ENCODE peak calls at places on chromosomes 11 and 22, in five cellular contexts. A is IMR-90, P is K562, R is Karpas-422, I is NT2/D1. O is an unnamed sample. For H3K4me1, the result is how much of the 10 kb centered on the place peaks cover.

GRCh38 chr22:41009222-41009948 is 58.2 kb downstream of the RBX1 start:
- DNase-seq in A (peak), P (no peak), R (no peak), I (no peak), O (peak)

GRCh38 chr11:69014936-69015549 is 2.0 kb upstream of the MRGPRF start:
- DNase-seq in A (no peak), P (no peak), R (no peak), I (no peak), O (no peak)

GRCh38 chr22:17562906-17563870 is at the start of gene SLC25A18:
- DNase-seq in A (no peak), P (peak), R (no peak), I (no peak), O (no peak)

GRCh38 chr11:118620529-118621070 is 13.2 kb downstream of the PHLDB1 start:
- DNase-seq in A (no peak), P (peak), R (no peak), I (no peak), O (no peak)

GRCh38 chr11:44727373-44728084 is 767 bp downstream of the TSPAN18 start:
- DNase-seq in A (peak), P (peak), R (peak), I (peak), O (peak)

GRCh38 chr11:114293201-114293711 is 2.9 kb upstream of the NNMT start:
- DNase-seq in A (no peak), P (no peak), R (no peak), I (no peak), O (no peak)

GRCh38 chr11:6362185-6362867 is 27.9 kb upstream of the SMPD1 start:
- DNase-seq in A (no peak), P (no peak), R (no peak), I (no peak), O (no peak)

GRCh38 chr11:94790771-94791180 is 22.6 kb downstream of the AMOTL1 start:
- DNase-seq in A (peak), P (no peak), R (no peak), I (no peak), O (no peak)

GRCh38 chr11:12430912-12431311 is 53.5 kb downstream of the PARVA start:
- DNase-seq in A (peak), P (no peak), R (no peak), I (no peak), O (peak)

GRCh38 chr22:46977656-46978343 is 215.3 kb downstream of the TBC1D22A start:
- DNase-seq in A (no peak), P (no peak), R (no peak), I (no peak), O (no peak)

GRCh38 chr11:102730036-102730815 is 5.5 kb upstream of the MMP8 start:
- DNase-seq in A (peak), P (no peak), R (no peak), I (no peak), O (peak)

GRCh38 chr11:113376156-113376555 is 11.4 kb upstream of the ANKK1 start:
- DNase-seq in A (peak), P (no peak), R (peak), I (no peak), O (peak)

GRCh38 chr11:133930767-133931448 is 25.9 kb downstream of the IGSF9B start:
- DNase-seq in A (no peak), P (peak), R (no peak), I (no peak), O (no peak)

GRCh38 chr22:45159652-45160462 is 3.9 kb upstream of the NUP50 start:
- DNase-seq in A (peak), P (peak), R (no peak), I (no peak), O (peak)

GRCh38 chr22:31106001-31106571 is 1.3 kb downstream of the SELENOM start:
- DNase-seq in A (no peak), P (no peak), R (no peak), I (no peak), O (no peak)

GRCh38 chr22:37880668-37881440 is 25.2 kb upstream of the MICALL1 start:
- DNase-seq in A (peak), P (no peak), R (no peak), I (no peak), O (peak)

GRCh38 chr11:90493379-90493778 is 270.5 kb upstream of the CHORDC1 start:
- DNase-seq in A (no peak), P (no peak), R (no peak), I (no peak), O (no peak)

DNA sequence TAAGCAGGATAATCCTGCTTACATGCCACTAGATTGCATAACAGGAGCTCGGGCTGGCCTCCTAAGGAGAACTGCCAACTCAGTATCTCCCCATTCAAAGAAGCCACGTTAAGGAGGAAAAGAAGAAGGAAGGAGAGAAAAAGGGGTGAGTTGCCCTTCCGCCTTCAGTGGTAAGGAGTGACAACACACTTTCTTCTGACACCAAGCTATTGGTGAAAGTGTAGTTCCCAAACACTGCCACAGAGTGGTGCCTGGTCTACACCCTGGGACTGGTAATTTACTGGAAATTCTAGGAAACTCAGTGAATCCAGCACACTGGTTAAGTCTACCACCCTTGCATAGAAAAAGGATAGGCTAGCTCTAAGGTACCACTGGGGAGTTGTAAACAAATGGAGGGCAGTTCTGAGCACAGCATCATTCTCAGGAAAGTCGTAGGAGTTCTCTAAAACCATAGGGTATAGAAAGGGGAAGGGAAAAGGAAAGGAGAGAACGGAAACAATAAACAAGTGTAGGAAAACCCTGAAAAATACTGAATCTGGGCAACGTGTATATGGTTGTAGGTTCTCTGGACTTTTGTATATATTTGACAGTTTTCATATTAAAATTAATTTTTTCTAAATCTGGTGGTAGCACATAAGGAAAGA is 58.2 kb downstream of the RRAS2 start:
- DNase-seq in A (peak), P (peak), R (peak), I (peak), O (peak)
- H3K9ac ChIP-seq in A (no peak), P (no peak), R (no peak), I (no peak), O (peak)

GRCh38 chr11:74844072-74844471 is 95.4 kb downstream of the RNF169 start:
- DNase-seq in A (no peak), P (no peak), R (no peak), I (no peak), O (no peak)

GRCh38 chr11:74846770-74847169 is 98.1 kb downstream of the RNF169 start:
- DNase-seq in A (no peak), P (no peak), R (no peak), I (no peak), O (no peak)

GRCh38 chr11:74845978-74846517 is 97.4 kb downstream of the RNF169 start:
- DNase-seq in A (no peak), P (no peak), R (no peak), I (no peak), O (no peak)

GRCh38 chr11:74842967-74843366 is 94.3 kb downstream of the RNF169 start:
- DNase-seq in A (no peak), P (no peak), R (no peak), I (no peak), O (no peak)

GRCh38 chr11:74844865-74845264 is 96.2 kb downstream of the RNF169 start:
- DNase-seq in A (no peak), P (no peak), R (no peak), I (no peak), O (no peak)
- H3K4me1 ChIP-seq in A (under half), P (under half), R (under half), I (under half), O (under half)

DNA sequence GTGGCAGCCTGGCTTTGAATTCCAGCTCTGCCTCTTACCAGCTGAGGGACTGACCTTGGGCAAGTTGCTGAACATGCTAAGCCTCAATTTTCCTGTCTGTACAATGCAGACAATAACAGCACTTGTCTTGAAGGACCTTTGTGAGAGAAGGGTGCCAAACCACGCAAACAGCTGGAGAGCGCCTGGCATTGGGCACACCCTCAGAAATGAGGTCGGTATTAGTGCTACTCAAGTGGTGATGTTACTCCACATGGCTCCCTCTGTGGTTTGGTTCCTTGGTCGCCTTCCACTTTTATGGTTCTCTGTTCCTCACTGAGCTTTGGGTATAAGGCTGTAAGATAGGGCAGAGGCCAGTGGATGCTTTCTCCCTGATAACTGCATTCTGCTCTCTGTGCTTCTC is 8.2 kb downstream of the UBASH3B start:
- DNase-seq in A (no peak), P (no peak), R (no peak), I (no peak), O (peak)
- H3K9ac ChIP-seq in A (no peak), P (no peak), R (no peak), I (no peak), O (no peak)

DNA sequence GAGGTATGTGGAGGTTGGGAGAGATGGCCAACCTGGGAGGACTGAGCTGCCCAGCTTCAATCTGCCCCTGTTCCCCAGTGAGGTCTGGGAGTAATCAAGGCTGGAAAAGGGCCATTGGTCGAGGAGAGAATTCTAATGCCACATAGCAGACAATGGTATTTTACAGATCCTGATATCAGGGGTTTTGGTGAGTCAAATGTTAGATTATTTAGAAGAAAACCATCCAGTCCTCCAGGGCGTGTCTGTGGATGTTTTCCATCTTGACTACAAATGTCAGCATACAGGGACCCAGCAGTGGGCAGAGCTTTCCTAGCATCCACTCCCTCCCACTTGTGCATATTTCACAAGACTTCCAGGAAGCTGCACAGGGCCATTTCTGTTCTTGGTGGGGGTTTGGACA is 107.9 kb downstream of the SCN3B start:
- DNase-seq in A (peak), P (no peak), R (no peak), I (no peak), O (peak)
- H3K4me1 ChIP-seq in A (under half), P (under half), R (half or more), I (under half), O (under half)

DNA sequence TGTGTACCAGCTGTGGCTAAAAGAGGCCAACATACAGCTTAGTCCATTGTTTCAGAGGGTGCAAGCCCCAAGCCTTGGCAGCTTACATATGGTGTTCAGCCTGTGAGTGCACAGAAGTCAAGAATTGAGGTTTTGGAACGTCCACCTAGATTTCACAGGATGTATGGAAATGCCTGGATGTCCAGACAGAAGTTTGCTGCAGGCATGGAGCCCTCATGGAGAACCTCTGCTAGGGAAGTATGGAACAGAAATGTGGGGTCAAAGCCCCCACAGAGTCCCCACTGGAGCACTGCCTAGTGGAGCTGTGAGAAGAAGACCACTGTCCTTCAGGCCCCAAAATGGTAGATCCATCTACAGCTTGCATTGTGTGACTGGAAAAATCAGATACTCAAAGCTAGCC is 42.2 kb upstream of the PTH start:
- DNase-seq in A (no peak), P (no peak), R (no peak), I (no peak), O (no peak)
- H3K9ac ChIP-seq in A (no peak), P (no peak), R (no peak), I (no peak), O (no peak)

DNA sequence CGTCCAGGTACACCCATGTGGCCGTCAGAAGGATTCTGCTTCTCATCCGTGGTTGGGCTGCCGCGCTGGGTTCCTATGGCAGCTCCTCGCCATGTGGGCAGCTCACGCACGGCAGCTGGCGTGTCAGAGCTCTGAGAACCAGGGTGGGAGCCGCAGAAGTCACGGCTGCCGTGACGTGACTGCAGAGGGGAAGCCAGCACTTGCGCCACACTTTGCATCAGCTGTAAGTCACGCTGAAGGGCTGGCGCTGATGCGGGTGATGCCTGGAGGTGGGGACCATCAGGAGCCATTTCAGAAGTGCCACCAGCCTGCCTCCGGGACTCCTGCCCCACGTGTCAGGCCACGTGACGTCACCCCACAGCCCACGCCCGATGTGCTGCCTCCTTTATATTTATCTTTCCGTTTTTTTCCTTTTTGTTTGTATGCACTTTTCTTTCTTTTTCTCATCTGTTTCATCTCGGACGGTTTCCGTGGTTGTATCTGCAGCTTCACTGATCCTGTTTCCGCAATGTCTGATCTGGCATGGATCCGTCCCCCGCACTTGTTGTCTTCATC is 133.2 kb downstream of the IGLL1 start:
- DNase-seq in A (no peak), P (no peak), R (no peak), I (no peak), O (no peak)
- H3K4me1 ChIP-seq in A (under half), P (under half), R (under half), I (under half), O (under half)

GRCh38 chr11:117096140-117096972 is 1.9 kb downstream of the SIK3 start:
- DNase-seq in A (no peak), P (peak), R (peak), I (no peak), O (peak)

GRCh38 chr11:117098269-117099231 is at the start of gene SIK3:
- DNase-seq in A (peak), P (peak), R (peak), I (peak), O (peak)

GRCh38 chr11:117097567-117098268 is 510 bp downstream of the SIK3 start:
- DNase-seq in A (no peak), P (peak), R (peak), I (no peak), O (peak)

GRCh38 chr11:117095301-117096139 is 2.7 kb downstream of the SIK3 start:
- DNase-seq in A (peak), P (peak), R (no peak), I (no peak), O (peak)

DNA sequence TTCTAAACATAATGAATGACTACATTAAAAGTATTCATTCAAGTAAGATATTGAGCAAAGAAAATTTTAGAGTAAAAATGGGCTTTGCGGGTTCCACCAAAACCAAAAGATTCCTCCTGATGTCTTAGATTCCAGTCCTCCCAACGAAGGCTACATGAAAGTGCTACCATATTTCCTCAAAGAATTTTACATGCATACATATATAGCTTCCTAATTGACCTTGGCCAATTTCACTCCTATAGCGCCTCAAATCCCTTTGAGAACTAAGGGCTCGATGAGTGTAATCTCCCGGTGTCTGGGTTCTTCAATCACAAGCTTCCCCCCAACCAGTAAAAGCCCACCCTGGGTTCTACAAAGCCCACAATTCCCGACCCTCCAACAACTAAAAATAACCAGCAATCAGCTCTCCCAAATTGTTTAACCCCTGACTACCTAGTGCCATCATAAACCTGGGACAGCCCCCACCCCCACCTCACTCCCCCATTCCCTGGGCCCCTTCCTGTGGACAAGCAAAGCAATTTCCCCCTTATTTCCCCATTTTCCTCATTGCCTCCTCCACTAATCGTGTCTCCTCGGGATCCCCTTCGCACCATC is 1.2 kb downstream of the SIK3 start:
- DNase-seq in A (no peak), P (no peak), R (no peak), I (no peak), O (peak)
- H3K9ac ChIP-seq in A (peak), P (peak), R (peak), I (peak), O (peak)

GRCh38 chr11:116928102-116928777 is 90.8 kb upstream of the APOA1 start:
- DNase-seq in A (no peak), P (no peak), R (peak), I (no peak), O (peak)
- H3K4me1 ChIP-seq in A (under half), P (under half), R (under half), I (under half), O (under half)

DNA sequence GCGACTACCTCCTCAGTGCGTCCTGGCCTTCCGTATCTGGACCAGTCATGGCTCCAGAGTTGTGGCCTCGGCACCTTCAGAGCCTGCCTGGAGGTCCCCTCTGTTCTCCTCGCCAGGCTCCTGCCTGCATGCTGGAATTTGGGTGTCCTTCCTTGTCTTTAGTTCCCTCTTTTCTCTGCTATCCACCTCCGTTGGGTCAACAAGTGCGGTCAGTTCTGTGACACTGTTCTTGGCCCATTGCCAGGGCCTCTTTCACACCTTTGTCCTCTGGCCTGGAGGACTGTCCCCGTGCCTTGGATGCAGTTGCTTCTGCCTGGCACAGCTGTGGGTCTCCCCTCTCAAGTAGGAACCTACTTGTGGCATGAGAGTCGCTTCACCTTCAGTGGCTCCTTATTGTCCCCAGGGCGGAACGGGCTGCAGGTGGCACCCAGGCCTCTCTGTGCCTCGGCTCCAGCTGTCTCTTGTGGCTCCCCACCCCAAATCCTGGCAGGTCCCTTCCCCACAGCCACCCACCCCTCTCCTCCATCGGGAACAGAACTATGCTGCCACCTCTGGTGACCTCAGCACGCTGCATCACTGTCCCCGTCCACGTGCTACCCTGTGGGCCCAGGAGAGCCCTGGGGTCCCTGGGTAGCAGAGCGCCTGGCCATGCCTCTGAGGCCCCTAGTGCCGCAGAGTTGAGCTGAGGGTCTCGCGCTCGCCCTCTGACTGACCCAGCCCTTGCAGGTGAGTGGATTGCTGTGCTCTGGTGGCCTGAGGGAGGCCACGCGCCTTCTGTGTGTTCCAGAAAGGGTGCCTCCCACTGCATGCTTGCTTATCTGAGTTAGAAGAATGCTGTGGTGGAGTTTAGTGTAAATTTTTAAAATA is 4.7 kb downstream of the DGCR8 start:
- DNase-seq in A (no peak), P (peak), R (peak), I (no peak), O (peak)
- H3K9ac ChIP-seq in A (no peak), P (peak), R (no peak), I (no peak), O (no peak)